ENCODE peak calls at places on chromosomes 7 and 10, in five cellular contexts. O is midbrain, T is uterus, X is dorsolateral prefrontal cortex, A is NCI-H1092 treated with DMSO at 0.1 percent for 48 hours. V is an unnamed sample.

GRCh38 chr7:55250313-55250712 is 114.8 kb upstream of the LANCL2 start:
- DNase-seq in O (no peak), T (no peak), X (no peak), A (no peak), V (no peak)

GRCh38 chr10:26235761-26236160 is 19.2 kb downstream of the GAD2 start:
- DNase-seq in O (no peak), T (no peak), X (no peak), A (no peak), V (no peak)

GRCh38 chr7:85508642-85509429 is 322.0 kb upstream of the SEMA3D start:
- DNase-seq in O (no peak), T (no peak), X (no peak), A (no peak), V (no peak)

GRCh38 chr10:115093776-115094361 is 704 bp downstream of the ATRNL1 start:
- DNase-seq in O (no peak), T (no peak), X (no peak), A (peak; percentile 37), V (no peak)

GRCh38 chr10:77531441-77532001 is 106.1 kb downstream of the KCNMA1 start:
- DNase-seq in O (peak; percentile 20), T (no peak), X (peak; percentile 75), A (no peak), V (no peak)

GRCh38 chr10:75072727-75073126 is 38.7 kb upstream of the SAMD8 start:
- DNase-seq in O (no peak), T (no peak), X (no peak), A (no peak), V (no peak)

GRCh38 chr7:29270979-29271658 is 76.5 kb downstream of the CHN2 start:
- DNase-seq in O (no peak), T (no peak), X (no peak), A (no peak), V (peak; percentile 35)

GRCh38 chr10:52999681-53000080 is 227.1 kb upstream of the MBL2 start:
- DNase-seq in O (no peak), T (no peak), X (no peak), A (no peak), V (no peak)

GRCh38 chr10:59265140-59265539 is 88.7 kb downstream of the PHYHIPL start:
- DNase-seq in O (no peak), T (no peak), X (no peak), A (no peak), V (no peak)

GRCh38 chr7:41733063-41733398 is 30.1 kb upstream of the INHBA start:
- DNase-seq in O (no peak), T (no peak), X (no peak), A (no peak), V (no peak)

GRCh38 chr7:130896051-130896881 is 162.3 kb upstream of the KLF14 start:
- DNase-seq in O (no peak), T (no peak), X (no peak), A (no peak), V (no peak)

GRCh38 chr10:121579656-121580055 is 18.6 kb downstream of the FGFR2 start:
- DNase-seq in O (no peak), T (no peak), X (no peak), A (no peak), V (no peak)

GRCh38 chr10:34996843-34997242 is 93.3 kb downstream of the CUL2 start:
- DNase-seq in O (peak; percentile 9), T (no peak), X (no peak), A (no peak), V (no peak)

GRCh38 chr7:2968176-2968575 is 75.5 kb downstream of the CARD11 start:
- DNase-seq in O (no peak), T (no peak), X (no peak), A (no peak), V (no peak)

GRCh38 chr7:108016841-108017775 is 14.1 kb upstream of the LAMB1 start:
- DNase-seq in O (no peak), T (no peak), X (no peak), A (peak; percentile 52), V (no peak)

GRCh38 chr10:101878869-101879268 is 35.3 kb upstream of the KCNIP2 start:
- DNase-seq in O (no peak), T (no peak), X (no peak), A (no peak), V (no peak)

GRCh38 chr7:29337628-29338116 is 143.1 kb downstream of the CHN2 start:
- DNase-seq in O (no peak), T (no peak), X (no peak), A (no peak), V (no peak)

GRCh38 chr10:43230101-43230908 is 36.6 kb downstream of the RASGEF1A start:
- DNase-seq in O (no peak), T (peak; percentile 4), X (peak; percentile 29), A (no peak), V (no peak)

GRCh38 chr10:44924261-44925040 is 13.3 kb downstream of the TMEM72 start:
- DNase-seq in O (no peak), T (no peak), X (no peak), A (no peak), V (no peak)

GRCh38 chr10:127928021-127928806 is 21.3 kb downstream of the PTPRE start:
- DNase-seq in O (no peak), T (no peak), X (no peak), A (no peak), V (no peak)

GRCh38 chr10:117419921-117420320 is 44.7 kb upstream of the PDZD8 start:
- DNase-seq in O (no peak), T (no peak), X (no peak), A (no peak), V (no peak)

GRCh38 chr7:155988421-155988820 is 176.2 kb upstream of the SHH start:
- DNase-seq in O (no peak), T (no peak), X (no peak), A (no peak), V (no peak)

GRCh38 chr10:94133239-94133638 is 139.5 kb downstream of the PLCE1 start:
- DNase-seq in O (peak; percentile 33), T (no peak), X (peak; percentile 34), A (no peak), V (no peak)

GRCh38 chr10:69968830-69969229 is 83.8 kb upstream of the MACROH2A2 start:
- DNase-seq in O (no peak), T (no peak), X (no peak), A (no peak), V (no peak)

GRCh38 chr10:13865758-13866491 is 279.2 kb downstream of the PRPF18 start:
- DNase-seq in O (no peak), T (no peak), X (no peak), A (no peak), V (no peak)

GRCh38 chr10:95279042-95279820 is 11.6 kb downstream of the PDLIM1 start:
- DNase-seq in O (no peak), T (no peak), X (no peak), A (no peak), V (no peak)

GRCh38 chr10:109203616-109204375 is 719.5 kb downstream of the XPNPEP1 start:
- DNase-seq in O (no peak), T (no peak), X (no peak), A (no peak), V (no peak)

GRCh38 chr7:130356121-130356759 is 11.6 kb downstream of the CPA5 start:
- DNase-seq in O (no peak), T (peak; percentile 80), X (no peak), A (no peak), V (no peak)

GRCh38 chr10:1461016-1461415 is 276.3 kb downstream of the ADARB2 start:
- DNase-seq in O (no peak), T (no peak), X (no peak), A (no peak), V (no peak)

GRCh38 chr10:20995123-20995978 is 98.2 kb upstream of the NEBL start:
- DNase-seq in O (peak; percentile 11), T (no peak), X (peak; percentile 37), A (no peak), V (no peak)

GRCh38 chr7:65980478-65981250 is 1.3 kb downstream of the GUSB start:
- DNase-seq in O (no peak), T (no peak), X (no peak), A (no peak), V (no peak)

GRCh38 chr7:134546903-134547737 is 1.8 kb upstream of the AKR1B15 start:
- DNase-seq in O (peak; percentile 71), T (peak; percentile 57), X (peak; percentile 47), A (peak; percentile 66), V (no peak)

GRCh38 chr7:152522551-152522950 is 86.7 kb upstream of the KMT2C start:
- DNase-seq in O (peak; percentile 44), T (peak; percentile 20), X (peak; percentile 54), A (peak; percentile 95), V (peak; percentile 80)

GRCh38 chr7:138091073-138091472 is 14.8 kb downstream of the AKR1D1 start:
- DNase-seq in O (no peak), T (no peak), X (no peak), A (no peak), V (no peak)

GRCh38 chr7:91876391-91877133 is 3.9 kb downstream of the MTERF1 start:
- DNase-seq in O (peak; percentile 11), T (no peak), X (no peak), A (no peak), V (no peak)

GRCh38 chr10:61475449-61475873 is 22.3 kb upstream of the TMEM26 start:
- DNase-seq in O (no peak), T (no peak), X (no peak), A (no peak), V (no peak)

GRCh38 chr10:124569623-124570470 is 108.2 kb downstream of the LHPP start:
- DNase-seq in O (no peak), T (no peak), X (no peak), A (no peak), V (no peak)

GRCh38 chr7:156680281-156680680 is 39.7 kb downstream of the RNF32 start:
- DNase-seq in O (no peak), T (no peak), X (no peak), A (no peak), V (no peak)

GRCh38 chr7:45015313-45015712 is 15.3 kb downstream of the CCM2 start:
- DNase-seq in O (no peak), T (no peak), X (no peak), A (no peak), V (no peak)